ENCODE peak calls at places on chromosome 3, in five cellular contexts. One of them, this sample, is unnamed.

GRCh38 chr3:143538577-143538981 is 309.7 kb downstream of the SLC9A9 start:
- DNase-seq in MM.1S: no peak
- DNase-seq in HepG2: no peak
- DNase-seq in mesendoderm: no peak
- DNase-seq in GM12878: no peak
- DNase-seq in this sample: no peak

GRCh38 chr3:179956416-179956830 is 80.3 kb downstream of the PEX5L start:
- DNase-seq in mesendoderm: no peak
- DNase-seq in HepG2: no peak
- DNase-seq in MM.1S: peak
- DNase-seq in GM12878: peak
- DNase-seq in this sample: no peak

GRCh38 chr3:169624533-169624972 is 39.0 kb downstream of the MECOM start:
- DNase-seq in HepG2: no peak
- DNase-seq in MM.1S: no peak
- DNase-seq in GM12878: no peak
- DNase-seq in mesendoderm: peak
- DNase-seq in this sample: no peak

GRCh38 chr3:126152458-126152857 is 27.9 kb downstream of the ALDH1L1 start:
- DNase-seq in mesendoderm: no peak
- DNase-seq in GM12878: no peak
- DNase-seq in HepG2: no peak
- DNase-seq in MM.1S: no peak
- DNase-seq in this sample: no peak

GRCh38 chr3:3127432-3128010 is 781 bp downstream of the TRNT1 start:
- DNase-seq in GM12878: no peak
- DNase-seq in HepG2: peak
- DNase-seq in mesendoderm: peak
- DNase-seq in MM.1S: no peak
- DNase-seq in this sample: no peak

GRCh38 chr3:140164922-140165590 is 230.1 kb downstream of the CLSTN2 start:
- DNase-seq in HepG2: no peak
- DNase-seq in mesendoderm: no peak
- DNase-seq in MM.1S: no peak
- DNase-seq in GM12878: no peak
- DNase-seq in this sample: no peak

GRCh38 chr3:86921981-86922680 is 68.8 kb downstream of the VGLL3 start:
- DNase-seq in mesendoderm: no peak
- DNase-seq in HepG2: no peak
- DNase-seq in MM.1S: no peak
- DNase-seq in GM12878: no peak
- DNase-seq in this sample: no peak

GRCh38 chr3:130687327-130687726 is 59.3 kb downstream of the PIK3R4 start:
- DNase-seq in MM.1S: no peak
- DNase-seq in mesendoderm: no peak
- DNase-seq in HepG2: no peak
- DNase-seq in GM12878: no peak
- DNase-seq in this sample: no peak

GRCh38 chr3:146536681-146537080 is 7.7 kb downstream of the PLSCR1 start:
- DNase-seq in mesendoderm: no peak
- DNase-seq in HepG2: no peak
- DNase-seq in GM12878: no peak
- DNase-seq in MM.1S: no peak
- DNase-seq in this sample: peak

GRCh38 chr3:69321301-69321986 is 64.4 kb downstream of the FRMD4B start:
- DNase-seq in MM.1S: peak
- DNase-seq in HepG2: no peak
- DNase-seq in GM12878: no peak
- DNase-seq in mesendoderm: no peak
- DNase-seq in this sample: no peak

GRCh38 chr3:107065094-107065861 is 312.0 kb upstream of the CCDC54 start:
- DNase-seq in HepG2: no peak
- DNase-seq in mesendoderm: peak
- DNase-seq in MM.1S: no peak
- DNase-seq in GM12878: no peak
- DNase-seq in this sample: no peak

GRCh38 chr3:124859025-124859424 is 28.1 kb downstream of the ITGB5 start:
- DNase-seq in MM.1S: no peak
- DNase-seq in GM12878: no peak
- DNase-seq in mesendoderm: peak
- DNase-seq in HepG2: no peak
- DNase-seq in this sample: peak
- H3K9ac ChIP-seq in MM.1S: no peak
- H3K9ac ChIP-seq in GM12878: no peak
- H3K9ac ChIP-seq in mesendoderm: no peak
- H3K9ac ChIP-seq in HepG2: no peak
- H3K9ac ChIP-seq in this sample: no peak

DNA sequence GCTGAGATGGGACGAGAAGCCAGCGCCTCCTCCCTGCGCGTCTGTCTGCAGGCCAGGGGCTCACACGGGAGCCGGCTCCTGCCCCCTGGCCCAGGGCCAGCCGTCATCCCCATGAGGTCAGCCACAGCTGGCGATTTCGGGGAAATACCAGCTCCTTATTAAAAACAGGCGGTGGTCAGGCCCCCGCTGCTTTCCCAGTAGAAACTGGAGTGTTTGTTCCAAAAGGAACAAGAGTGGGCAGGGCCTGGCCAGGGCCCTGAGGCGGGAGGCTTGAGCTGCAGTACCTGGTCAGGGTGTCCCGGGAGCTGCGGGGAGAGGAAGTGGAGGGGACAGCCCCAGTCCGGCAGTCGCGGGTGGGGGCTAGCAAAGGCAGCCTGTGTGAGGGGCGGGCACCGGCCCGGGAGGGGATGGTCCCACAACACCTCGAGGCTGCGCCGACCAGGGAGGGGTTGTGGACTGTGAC is 17.8 kb downstream of the MYL3 start:
- DNase-seq in HepG2: no peak
- DNase-seq in MM.1S: no peak
- DNase-seq in GM12878: no peak
- DNase-seq in mesendoderm: peak
- DNase-seq in this sample: peak
- H3K9ac ChIP-seq in HepG2: no peak
- H3K9ac ChIP-seq in MM.1S: peak
- H3K9ac ChIP-seq in GM12878: peak
- H3K9ac ChIP-seq in mesendoderm: peak
- H3K9ac ChIP-seq in this sample: peak

GRCh38 chr3:98361289-98361688 is 7.6 kb downstream of the OR5K4 start:
- DNase-seq in HepG2: no peak
- DNase-seq in mesendoderm: no peak
- DNase-seq in MM.1S: peak
- DNase-seq in GM12878: peak
- DNase-seq in this sample: no peak

GRCh38 chr3:98353554-98353953 is at the start of gene OR5K4:
- DNase-seq in HepG2: no peak
- DNase-seq in GM12878: no peak
- DNase-seq in mesendoderm: no peak
- DNase-seq in MM.1S: no peak
- DNase-seq in this sample: no peak

GRCh38 chr3:98359993-98360675 is 6.5 kb downstream of the OR5K4 start:
- DNase-seq in MM.1S: peak
- DNase-seq in GM12878: peak
- DNase-seq in HepG2: peak
- DNase-seq in mesendoderm: peak
- DNase-seq in this sample: no peak

GRCh38 chr3:98360681-98361080 is 7.0 kb downstream of the OR5K4 start:
- DNase-seq in GM12878: no peak
- DNase-seq in MM.1S: no peak
- DNase-seq in HepG2: no peak
- DNase-seq in mesendoderm: peak
- DNase-seq in this sample: no peak

GRCh38 chr3:98359250-98359649 is 5.6 kb downstream of the OR5K4 start:
- DNase-seq in HepG2: no peak
- DNase-seq in GM12878: no peak
- DNase-seq in mesendoderm: no peak
- DNase-seq in MM.1S: no peak
- DNase-seq in this sample: no peak
- H3K9ac ChIP-seq in HepG2: no peak
- H3K9ac ChIP-seq in GM12878: no peak
- H3K9ac ChIP-seq in mesendoderm: no peak
- H3K9ac ChIP-seq in MM.1S: no peak
- H3K9ac ChIP-seq in this sample: no peak

GRCh38 chr3:141386080-141386594 is 17.8 kb downstream of the ZBTB38 start:
- DNase-seq in MM.1S: peak
- DNase-seq in mesendoderm: no peak
- DNase-seq in GM12878: no peak
- DNase-seq in HepG2: no peak
- DNase-seq in this sample: no peak
- H3K9ac ChIP-seq in MM.1S: peak
- H3K9ac ChIP-seq in mesendoderm: no peak
- H3K9ac ChIP-seq in GM12878: peak
- H3K9ac ChIP-seq in HepG2: no peak
- H3K9ac ChIP-seq in this sample: no peak

GRCh38 chr3:100163787-100164186 is 49.5 kb upstream of the FILIP1L start:
- DNase-seq in mesendoderm: no peak
- DNase-seq in MM.1S: no peak
- DNase-seq in GM12878: no peak
- DNase-seq in HepG2: no peak
- DNase-seq in this sample: no peak

GRCh38 chr3:100157617-100158016 is 43.3 kb upstream of the FILIP1L start:
- DNase-seq in HepG2: no peak
- DNase-seq in GM12878: no peak
- DNase-seq in MM.1S: no peak
- DNase-seq in mesendoderm: peak
- DNase-seq in this sample: no peak

GRCh38 chr3:100159564-100160153 is 45.4 kb upstream of the FILIP1L start:
- DNase-seq in HepG2: no peak
- DNase-seq in MM.1S: no peak
- DNase-seq in GM12878: no peak
- DNase-seq in mesendoderm: no peak
- DNase-seq in this sample: no peak

GRCh38 chr3:100158877-100159563 is 44.7 kb upstream of the FILIP1L start:
- DNase-seq in mesendoderm: no peak
- DNase-seq in GM12878: no peak
- DNase-seq in MM.1S: no peak
- DNase-seq in HepG2: no peak
- DNase-seq in this sample: no peak

DNA sequence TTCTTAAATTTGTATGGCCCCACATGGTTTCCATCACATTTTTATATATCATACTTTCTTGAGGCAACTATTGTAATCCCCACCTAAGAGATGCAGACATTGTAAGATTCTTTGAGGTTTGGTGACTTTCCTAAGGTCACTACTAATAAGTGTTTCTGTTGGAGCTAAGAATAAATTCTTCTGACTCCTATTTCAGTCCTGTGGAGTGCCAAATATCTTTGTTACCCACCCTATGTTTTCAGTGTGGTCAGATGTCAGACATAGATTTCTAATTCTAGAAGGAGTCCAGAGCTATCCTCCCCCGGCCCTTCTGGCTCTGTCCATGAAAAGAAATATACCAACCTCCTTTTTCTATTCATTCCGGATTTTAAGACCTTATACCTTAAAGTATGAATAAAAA is 46.2 kb upstream of the FILIP1L start:
- DNase-seq in mesendoderm: no peak
- DNase-seq in MM.1S: no peak
- DNase-seq in GM12878: no peak
- DNase-seq in HepG2: no peak
- DNase-seq in this sample: no peak
- H3K9ac ChIP-seq in mesendoderm: no peak
- H3K9ac ChIP-seq in MM.1S: no peak
- H3K9ac ChIP-seq in GM12878: no peak
- H3K9ac ChIP-seq in HepG2: no peak
- H3K9ac ChIP-seq in this sample: no peak

GRCh38 chr3:7978104-7978457 is 523.5 kb upstream of the LMCD1 start:
- DNase-seq in HepG2: no peak
- DNase-seq in GM12878: no peak
- DNase-seq in mesendoderm: no peak
- DNase-seq in MM.1S: no peak
- DNase-seq in this sample: no peak
- H3K9ac ChIP-seq in HepG2: no peak
- H3K9ac ChIP-seq in GM12878: no peak
- H3K9ac ChIP-seq in mesendoderm: no peak
- H3K9ac ChIP-seq in MM.1S: no peak
- H3K9ac ChIP-seq in this sample: no peak

GRCh38 chr3:12675115-12675810 is 11.3 kb upstream of the RAF1 start:
- DNase-seq in GM12878: no peak
- DNase-seq in HepG2: no peak
- DNase-seq in mesendoderm: no peak
- DNase-seq in MM.1S: no peak
- DNase-seq in this sample: no peak
- H3K9ac ChIP-seq in GM12878: no peak
- H3K9ac ChIP-seq in HepG2: no peak
- H3K9ac ChIP-seq in mesendoderm: no peak
- H3K9ac ChIP-seq in MM.1S: no peak
- H3K9ac ChIP-seq in this sample: no peak